ENCODE peak calls at places on chromosomes 16 and 17, in six cellular contexts. R, U, O, A, D and P are unnamed samples.

GRCh38 chr17:37067555-37068111 is 118.9 kb downstream of the AATF start:
- DNase-seq in O (peak), U (peak), D (peak), A (no peak), R (peak), P (no peak)

GRCh38 chr16:84418056-84418849 is 49.9 kb downstream of the ATP2C2 start:
- DNase-seq in A (no peak), O (no peak), U (no peak), R (no peak), D (no peak), P (no peak)

GRCh38 chr16:24918641-24919040 is 72.9 kb downstream of the SLC5A11 start:
- DNase-seq in U (no peak), D (no peak), R (no peak), A (peak), O (no peak), P (no peak)

GRCh38 chr17:62017912-62018311 is 47.2 kb downstream of the MED13 start:
- DNase-seq in U (no peak), O (peak), D (no peak), A (no peak), R (no peak), P (no peak)

GRCh38 chr16:72400257-72401078 is 228.5 kb upstream of the PMFBP1 start:
- DNase-seq in U (no peak), O (peak), R (no peak), A (no peak), D (peak), P (peak)

GRCh38 chr17:21090889-21091618 is 35.7 kb upstream of the DHRS7B start:
- DNase-seq in O (no peak), A (no peak), U (no peak), D (no peak), R (no peak), P (no peak)

GRCh38 chr17:55275894-55276804 is 11.4 kb downstream of the HLF start:
- DNase-seq in R (no peak), U (no peak), O (no peak), D (no peak), A (no peak), P (no peak)

GRCh38 chr17:74108126-74108705 is 95.3 kb upstream of the RPL38 start:
- DNase-seq in R (no peak), A (no peak), O (no peak), D (no peak), U (no peak), P (no peak)

GRCh38 chr16:14335297-14335696 is 264.2 kb downstream of the MRTFB start:
- DNase-seq in O (no peak), A (no peak), D (no peak), U (no peak), R (no peak), P (no peak)

GRCh38 chr16:11586375-11586855 is 304 bp downstream of the LITAF start:
- DNase-seq in U (no peak), A (no peak), R (no peak), D (no peak), O (no peak), P (no peak)

GRCh38 chr17:29110372-29110757 is 67.4 kb downstream of the PIPOX start:
- DNase-seq in O (no peak), R (no peak), A (no peak), U (no peak), D (no peak), P (no peak)

GRCh38 chr17:69142473-69142802 is 743 bp upstream of the ABCA6 start:
- DNase-seq in U (no peak), O (peak), R (no peak), D (peak), A (no peak), P (no peak)

GRCh38 chr17:12081720-12082119 is 61.0 kb downstream of the MAP2K4 start:
- DNase-seq in A (no peak), D (no peak), U (no peak), R (no peak), O (no peak), P (no peak)

GRCh38 chr16:46899443-46900143 is 15.4 kb downstream of the GPT2 start:
- DNase-seq in U (no peak), O (peak), D (no peak), R (no peak), A (no peak), P (no peak)

GRCh38 chr17:48317732-48318131 is 112.3 kb downstream of the SKAP1 start:
- DNase-seq in D (no peak), U (no peak), A (no peak), O (no peak), R (no peak), P (no peak)

GRCh38 chr16:17845031-17845430 is 374.3 kb upstream of the XYLT1 start:
- DNase-seq in D (no peak), R (no peak), O (no peak), A (no peak), U (no peak), P (no peak)

GRCh38 chr16:81604960-81605383 is 160.4 kb downstream of the CMIP start:
- DNase-seq in U (no peak), O (peak), R (no peak), D (no peak), A (no peak), P (no peak)

GRCh38 chr16:27717726-27718125 is 167.8 kb downstream of the KATNIP start:
- DNase-seq in D (no peak), O (no peak), A (no peak), R (no peak), U (no peak), P (no peak)

GRCh38 chr17:28949185-28950016 is 1.9 kb downstream of the PHF12 start:
- DNase-seq in A (peak), O (peak), D (no peak), R (peak), U (peak), P (no peak)

GRCh38 chr16:52680993-52681392 is 134.1 kb upstream of the TOX3 start:
- DNase-seq in U (no peak), D (no peak), A (no peak), O (no peak), R (no peak), P (no peak)

GRCh38 chr16:88062341-88062861 is 111.2 kb downstream of the BANP start:
- DNase-seq in O (peak), D (peak), R (peak), A (peak), U (peak), P (no peak)

GRCh38 chr16:55655381-55655708 is 443 bp upstream of the SLC6A2 start:
- DNase-seq in U (no peak), R (no peak), A (no peak), O (no peak), D (no peak), P (no peak)

GRCh38 chr17:79954281-79955166 is 81.1 kb downstream of the TBC1D16 start:
- DNase-seq in A (peak), D (no peak), O (no peak), U (no peak), R (no peak), P (no peak)

GRCh38 chr17:28317965-28318758 is 838 bp upstream of the TMEM97 start:
- DNase-seq in D (no peak), O (no peak), R (no peak), U (no peak), A (peak), P (no peak)

GRCh38 chr17:48728232-48729231 is at the start of gene HOXB13:
- DNase-seq in O (no peak), A (peak), D (no peak), U (peak), R (peak), P (peak)

GRCh38 chr17:80456465-80457235 is 19.8 kb downstream of the NPTX1 start:
- DNase-seq in D (peak), R (peak), U (peak), O (no peak), A (no peak), P (no peak)

GRCh38 chr17:44069974-44070454 is 521 bp upstream of the G6PC3 start:
- DNase-seq in A (no peak), D (no peak), O (peak), U (no peak), R (no peak), P (peak)

GRCh38 chr17:77118251-77118928 is 22.4 kb upstream of the SEC14L1 start:
- DNase-seq in R (no peak), D (no peak), A (no peak), O (peak), U (no peak), P (no peak)

GRCh38 chr17:50834126-50834785 is 1.1 kb upstream of the WFIKKN2 start:
- DNase-seq in R (no peak), O (no peak), A (peak), U (no peak), D (no peak), P (no peak)
- H3K4me3 ChIP-seq in R (no peak), O (no peak), A (no peak), U (no peak), D (no peak), P (no peak)

DNA sequence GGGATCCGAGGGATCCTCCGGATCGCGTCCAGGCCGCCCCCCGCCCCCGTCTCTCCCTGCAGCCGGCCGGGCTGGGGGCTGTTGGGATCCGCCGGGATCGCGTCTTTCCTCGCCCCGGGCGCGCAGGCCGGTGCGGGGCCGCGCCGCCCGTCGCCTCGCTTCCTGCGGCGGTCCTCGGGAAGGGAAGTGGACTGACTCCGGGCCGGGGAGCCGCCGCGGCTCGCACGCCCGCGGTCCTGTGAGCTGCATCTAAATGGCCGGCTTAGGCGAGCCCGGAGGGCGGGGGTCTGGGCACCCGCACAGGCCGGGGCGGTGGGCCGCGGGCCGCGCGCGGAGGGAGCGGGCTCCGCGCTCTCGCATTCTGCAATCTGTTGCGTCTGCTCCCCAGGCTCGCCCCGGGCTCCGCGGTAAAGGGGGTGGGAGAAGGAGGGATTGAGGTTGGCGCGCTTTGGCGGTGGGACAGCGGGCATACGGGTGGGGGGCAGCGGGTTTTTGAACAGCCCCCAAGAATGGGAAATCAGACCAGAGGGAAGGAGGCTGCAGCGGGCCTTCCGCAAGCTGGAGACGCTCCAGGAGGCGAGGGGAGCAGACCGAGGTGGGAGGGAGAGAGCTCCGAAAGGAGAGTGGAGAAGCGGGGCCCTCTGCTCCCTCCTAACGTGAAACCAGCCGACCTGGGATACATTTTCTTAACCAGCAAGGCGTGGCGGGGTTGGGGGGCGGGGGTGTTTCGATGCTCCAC is 2.2 kb downstream of the TMEM132E start:
- DNase-seq in O (no peak), D (no peak), A (no peak), U (no peak), R (peak), P (no peak)
- H3K4me3 ChIP-seq in O (no peak), D (no peak), A (peak), U (peak), R (peak), P (no peak)

GRCh38 chr17:41311111-41311510 is 2.0 kb upstream of the KRTAP16-1 start:
- DNase-seq in A (no peak), D (no peak), R (no peak), O (no peak), U (no peak), P (no peak)

GRCh38 chr17:41315814-41316430 is 412 bp upstream of the KRTAP17-1 start:
- DNase-seq in A (peak), O (no peak), D (no peak), U (no peak), R (no peak), P (no peak)

GRCh38 chr17:41315204-41315794 is at the start of gene KRTAP17-1:
- DNase-seq in U (no peak), D (no peak), O (no peak), R (no peak), A (peak), P (no peak)
- H3K4me3 ChIP-seq in U (no peak), D (no peak), O (no peak), R (no peak), A (no peak), P (no peak)

GRCh38 chr17:13545941-13546340 is 55.8 kb downstream of the HS3ST3A1 start:
- DNase-seq in A (no peak), O (no peak), R (no peak), D (no peak), U (no peak), P (no peak)
- H3K4me3 ChIP-seq in A (no peak), O (no peak), R (no peak), D (no peak), U (no peak), P (no peak)

GRCh38 chr17:58314706-58315015 is 13.9 kb downstream of the TSPOAP1 start:
- DNase-seq in R (no peak), U (no peak), D (no peak), O (no peak), A (peak), P (no peak)

GRCh38 chr17:58312824-58313223 is 15.8 kb downstream of the TSPOAP1 start:
- DNase-seq in U (no peak), R (no peak), D (no peak), A (no peak), O (no peak), P (no peak)

GRCh38 chr17:58315750-58316149 is 12.8 kb downstream of the TSPOAP1 start:
- DNase-seq in U (no peak), A (no peak), D (no peak), O (no peak), R (no peak), P (no peak)

GRCh38 chr17:58315281-58315711 is 13.3 kb downstream of the TSPOAP1 start:
- DNase-seq in O (no peak), U (no peak), A (peak), D (no peak), R (no peak), P (no peak)

GRCh38 chr17:58313815-58314705 is 14.5 kb downstream of the TSPOAP1 start:
- DNase-seq in D (no peak), A (no peak), U (no peak), R (no peak), O (no peak), P (no peak)
- H3K4me3 ChIP-seq in D (no peak), A (no peak), U (no peak), R (no peak), O (no peak), P (no peak)

DNA sequence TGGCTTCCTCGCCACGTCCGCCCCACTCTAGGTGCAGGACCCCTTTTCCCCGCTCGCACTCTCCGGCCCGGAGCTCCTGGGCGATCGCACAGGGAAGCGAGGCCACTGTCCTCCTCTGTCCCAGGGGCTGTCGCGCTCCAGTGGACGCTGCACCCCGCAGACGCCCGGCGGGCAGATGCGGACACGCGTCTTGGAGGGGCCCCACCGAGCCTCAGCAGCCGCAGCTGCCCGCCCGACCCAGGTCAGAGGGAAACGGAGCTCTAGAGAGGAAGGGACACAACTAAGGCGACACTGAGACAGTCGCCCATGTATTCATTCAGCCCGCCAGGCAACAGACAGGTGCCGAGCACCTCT is 726 bp upstream of the SLC13A5 start:
- DNase-seq in D (no peak), A (peak), O (no peak), R (no peak), U (no peak), P (no peak)
- H3K4me3 ChIP-seq in D (peak), A (no peak), O (peak), R (no peak), U (peak), P (no peak)

GRCh38 chr17:42744806-42745617 is at the start of gene EZH1:
- DNase-seq in A (peak), O (peak), D (peak), R (peak), U (peak), P (peak)
- H3K4me3 ChIP-seq in A (peak), O (peak), D (peak), R (peak), U (peak), P (peak)

DNA sequence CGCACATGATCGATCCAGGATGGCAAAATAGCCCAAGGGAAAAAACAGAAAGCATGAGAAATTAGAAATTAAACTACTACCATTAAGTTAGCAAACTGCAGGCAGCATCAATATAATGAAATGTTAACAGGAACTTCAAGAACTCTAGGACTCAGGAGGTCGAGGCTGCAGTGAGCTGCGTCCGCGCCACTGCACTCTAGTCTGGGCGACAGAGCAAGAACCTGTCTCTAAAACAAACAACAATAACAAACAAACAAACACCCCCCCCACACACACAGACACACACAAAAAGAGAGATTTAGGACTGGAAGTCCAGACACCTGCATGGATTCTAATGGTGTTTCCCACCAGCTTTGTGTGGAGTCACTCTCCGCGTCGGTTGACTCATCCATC is 525 bp upstream of the SEPHS2 start:
- DNase-seq in O (no peak), A (no peak), D (no peak), R (no peak), U (no peak), P (no peak)
- H3K4me3 ChIP-seq in O (peak), A (no peak), D (peak), R (peak), U (peak), P (peak)